ENCODE peak calls at places on chromosomes 12 and 14, in eight cellular contexts. I is tibial nerve, E is Right ventricle myocardium superior, S is mesenchymal stem cell, P is SHP77, C is HEK293T, J is activated gamma-delta T cell treated with Interleukin-2 at 50 U/mL for 16 hours, H is NCI-H524. O is an unnamed sample.

GRCh38 chr12:30110970-30111586 is 327.3 kb upstream of the TMTC1 start:
- DNase-seq in C (no peak), J (no peak), E (no peak), I (no peak), P (no peak), H (no peak), S (peak; percentile 80), O (peak; percentile 12)

GRCh38 chr14:95770777-95771176 is 56.9 kb upstream of the TCL1A start:
- DNase-seq in I (no peak), S (no peak), C (no peak), H (peak; percentile 60), E (no peak), P (no peak), J (no peak), O (no peak)

GRCh38 chr12:95205685-95206084 is 11.6 kb downstream of the FGD6 start:
- DNase-seq in E (no peak), C (no peak), P (no peak), I (no peak), H (no peak), J (no peak), S (peak; percentile 88), O (no peak)

GRCh38 chr14:41607119-41607785 is 576 bp downstream of the LRFN5 start:
- DNase-seq in I (no peak), E (peak; percentile 43), J (no peak), C (peak; percentile 6), H (peak; percentile 58), P (peak; percentile 6), S (peak; percentile 68), O (no peak)

GRCh38 chr12:102811125-102811737 is 105.8 kb downstream of the PAH start:
- DNase-seq in C (peak; percentile 45), P (peak; percentile 35), E (no peak), J (no peak), I (no peak), H (no peak), S (peak; percentile 3), O (no peak)

GRCh38 chr12:124369055-124369900 is 74.4 kb downstream of the RFLNA start:
- DNase-seq in E (peak; percentile 95), C (no peak), H (no peak), J (no peak), I (peak; percentile 91), S (peak; percentile 36), P (no peak), O (peak; percentile 82)

GRCh38 chr12:45966486-45966885 is 23.9 kb downstream of the SCAF11 start:
- DNase-seq in E (no peak), C (no peak), P (no peak), S (peak; percentile 46), I (no peak), J (no peak), H (no peak), O (no peak)

GRCh38 chr14:32078030-32078793 is 1.1 kb downstream of the ARHGAP5 start:
- DNase-seq in S (peak; percentile 63), P (peak; percentile 52), E (peak; percentile 48), I (no peak), C (peak; percentile 10), H (peak; percentile 63), J (no peak), O (peak; percentile 10)

GRCh38 chr12:44078273-44078672 is 242.4 kb downstream of the TMEM117 start:
- DNase-seq in P (peak; percentile 61), J (no peak), I (no peak), S (no peak), H (no peak), E (no peak), C (no peak), O (no peak)

GRCh38 chr12:11959117-11959823 is 111.5 kb upstream of the BCL2L14 start:
- DNase-seq in E (no peak), H (no peak), C (no peak), J (no peak), S (no peak), I (no peak), P (no peak), O (no peak)

GRCh38 chr12:79514730-79515525 is 175.8 kb downstream of the PAWR start:
- DNase-seq in S (peak; percentile 16), C (no peak), I (no peak), P (no peak), H (no peak), E (no peak), J (no peak), O (no peak)

GRCh38 chr14:64919618-64920017 is 5.4 kb downstream of the CHURC1 start:
- DNase-seq in P (no peak), J (no peak), I (no peak), S (no peak), H (no peak), C (no peak), E (no peak), O (no peak)

GRCh38 chr12:19428261-19428660 is 11.0 kb upstream of the AEBP2 start:
- DNase-seq in I (no peak), J (no peak), H (no peak), C (no peak), P (no peak), S (no peak), E (no peak), O (no peak)

GRCh38 chr12:8678661-8679111 is 16.1 kb upstream of the MFAP5 start:
- DNase-seq in C (no peak), P (no peak), E (no peak), S (no peak), J (no peak), I (no peak), H (no peak), O (no peak)

GRCh38 chr14:28830115-28830534 is 63.5 kb downstream of the FOXG1 start:
- DNase-seq in I (no peak), H (no peak), S (no peak), P (no peak), C (no peak), E (no peak), J (no peak), O (no peak)

O was measured in frontal cortex.